ENCODE peak calls at places on chromosomes 1 and 21, in six cellular contexts. E is uterus, W is kidney, D is activated B cell treated with CpG ODN at 0.5 μM for 24 hours, F is esophagus squamous epithelium, J is endothelial cell. N is an unnamed sample.

GRCh38 chr21:45374826-45375455 is 30.0 kb upstream of the COL18A1 start:
- DNase-seq in J (no peak), D (no peak), W (peak), F (no peak), E (peak), N (no peak)

GRCh38 chr1:24896176-24896575 is 33.9 kb downstream of the RUNX3 start:
- DNase-seq in J (no peak), W (no peak), F (no peak), E (no peak), D (no peak), N (no peak)

GRCh38 chr21:25283720-25284119 is 323.6 kb downstream of the MRPL39 start:
- DNase-seq in F (no peak), J (peak), D (no peak), W (no peak), E (no peak), N (no peak)

GRCh38 chr21:42850866-42851391 is 28.4 kb downstream of the WDR4 start:
- DNase-seq in D (peak), F (no peak), W (peak), E (no peak), J (peak), N (no peak)

GRCh38 chr1:211697356-211697755 is 21.9 kb upstream of the NEK2 start:
- DNase-seq in W (no peak), F (no peak), E (no peak), J (no peak), D (peak), N (peak)

GRCh38 chr1:63787875-63788274 is 14.1 kb downstream of the ROR1 start:
- DNase-seq in E (no peak), J (no peak), D (no peak), F (no peak), W (no peak), N (no peak)

GRCh38 chr21:30227128-30227527 is 11.2 kb upstream of the CLDN8 start:
- DNase-seq in J (no peak), W (no peak), D (no peak), E (no peak), F (no peak), N (no peak)

GRCh38 chr1:240602189-240602588 is 9.8 kb downstream of the GREM2 start:
- DNase-seq in E (no peak), W (no peak), D (no peak), J (no peak), F (no peak), N (no peak)

GRCh38 chr1:26169669-26170471 is at the start of gene ZNF593:
- DNase-seq in E (peak), J (peak), D (peak), F (peak), W (peak), N (peak)

GRCh38 chr1:24745711-24746582 is 700 bp downstream of the CLIC4 start:
- DNase-seq in D (no peak), F (no peak), W (no peak), J (peak), E (peak), N (no peak)

GRCh38 chr1:10788592-10789006 is 7.8 kb downstream of the CASZ1 start:
- DNase-seq in F (no peak), E (no peak), J (peak), W (no peak), D (no peak), N (no peak)

GRCh38 chr1:194755241-194755953 is 1569.0 kb upstream of the B3GALT2 start:
- DNase-seq in E (no peak), J (no peak), F (no peak), W (no peak), D (no peak), N (no peak)

GRCh38 chr1:59136541-59137335 is 160.2 kb upstream of the FGGY start:
- DNase-seq in W (no peak), J (no peak), D (no peak), F (no peak), E (no peak), N (no peak)

GRCh38 chr1:206608108-206608698 is 4.1 kb downstream of the EIF2D start:
- DNase-seq in W (no peak), D (peak), F (no peak), E (no peak), J (peak), N (no peak)

GRCh38 chr1:202281316-202282016 is 60.3 kb downstream of the UBE2T start:
- DNase-seq in E (no peak), D (no peak), W (no peak), J (no peak), F (no peak), N (no peak)

GRCh38 chr1:183604811-183605210 is 14.6 kb upstream of the NCF2 start:
- DNase-seq in J (no peak), W (no peak), E (no peak), D (no peak), F (no peak), N (no peak)

GRCh38 chr1:160522622-160523345 is at the start of gene SLAMF6:
- DNase-seq in F (no peak), D (peak), J (no peak), W (no peak), E (no peak), N (no peak)

GRCh38 chr21:32136546-32136945 is 142.3 kb downstream of the MIS18A start:
- DNase-seq in W (no peak), E (no peak), F (no peak), D (no peak), J (no peak), N (no peak)

GRCh38 chr1:167881069-167881468 is 32.9 kb downstream of the ADCY10 start:
- DNase-seq in D (no peak), J (no peak), E (no peak), F (no peak), W (no peak), N (no peak)

GRCh38 chr1:221509575-221510360 is 232.1 kb downstream of the DUSP10 start:
- DNase-seq in W (no peak), D (no peak), J (no peak), E (no peak), F (no peak), N (no peak)

GRCh38 chr1:170700842-170701305 is 36.9 kb downstream of the PRRX1 start:
- DNase-seq in W (no peak), D (no peak), J (no peak), E (no peak), F (no peak), N (no peak)

GRCh38 chr21:29215709-29216108 is 83.0 kb upstream of the BACH1 start:
- DNase-seq in E (no peak), F (no peak), J (no peak), W (no peak), D (no peak), N (no peak)

GRCh38 chr1:39405358-39405757 is 86.1 kb upstream of the BMP8A start:
- DNase-seq in D (no peak), F (no peak), J (no peak), E (no peak), W (no peak), N (no peak)

GRCh38 chr1:72101840-72102632 is 180.3 kb downstream of the NEGR1 start:
- DNase-seq in J (no peak), W (no peak), D (no peak), E (no peak), F (no peak), N (no peak)

GRCh38 chr1:64403331-64403730 is 66.6 kb upstream of the CACHD1 start:
- DNase-seq in D (no peak), W (no peak), F (no peak), J (no peak), E (no peak), N (no peak)

GRCh38 chr1:111541721-111542120 is 38.3 kb upstream of the ADORA3 start:
- DNase-seq in D (no peak), E (no peak), F (no peak), W (no peak), J (no peak), N (no peak)

DNA sequence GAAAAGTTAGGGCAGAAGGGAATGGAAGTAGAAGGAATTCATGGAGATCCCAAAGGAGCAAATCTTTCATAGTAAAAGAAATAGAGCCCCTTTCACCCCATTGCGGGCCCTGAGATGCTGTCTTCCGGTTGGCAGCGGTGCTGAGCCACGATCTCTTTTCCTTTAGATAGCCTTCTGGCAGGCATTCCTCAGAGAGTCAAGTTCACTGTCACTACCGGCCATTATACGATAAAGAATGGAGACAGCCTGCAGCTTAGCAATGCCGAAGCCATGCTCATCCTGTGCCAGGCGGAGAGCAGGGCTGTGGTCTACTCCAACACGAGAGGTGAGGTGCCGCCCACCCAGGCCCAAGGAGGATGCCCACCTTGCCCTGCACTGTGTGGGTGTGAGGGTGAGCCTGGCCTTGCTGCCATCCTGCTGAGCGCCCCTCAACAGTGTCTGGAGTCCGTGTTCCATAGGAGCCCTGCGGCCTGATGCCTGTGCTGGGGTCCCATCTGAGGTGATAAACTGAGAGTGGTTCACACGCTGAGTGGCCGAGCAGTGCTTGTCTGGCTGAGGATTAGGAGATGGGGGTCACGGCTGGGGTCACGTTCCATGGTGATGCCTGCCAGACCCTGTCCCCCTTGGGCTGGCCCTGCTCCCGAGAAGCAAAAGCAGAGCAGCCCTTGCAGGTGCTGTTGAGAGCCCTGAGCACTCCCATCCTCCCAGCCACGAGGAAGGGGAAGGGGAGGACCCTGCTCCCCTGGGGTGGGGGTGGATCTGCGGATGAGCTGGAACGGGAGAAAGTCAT is 20.4 kb upstream of the PWP2 start:
- DNase-seq in F (no peak), W (peak), E (no peak), J (no peak), D (no peak), N (no peak)
- TF ChIP-seq CTCF in F (no peak), W (no peak), E (no peak), J (no peak), D (no peak), N (no peak)

GRCh38 chr1:32072622-32073386 is at the start of gene TMEM39B:
- DNase-seq in J (peak), F (peak), E (peak), W (peak), D (peak), N (peak)
- TF ChIP-seq CTCF in J (no peak), F (no peak), E (peak), W (no peak), D (no peak), N (peak)

GRCh38 chr1:219066631-219067349 is 106.9 kb upstream of the LYPLAL1 start:
- DNase-seq in W (no peak), J (no peak), D (no peak), F (no peak), E (no peak), N (no peak)
- TF ChIP-seq CTCF in W (peak), J (peak), D (no peak), F (no peak), E (peak), N (peak)

DNA sequence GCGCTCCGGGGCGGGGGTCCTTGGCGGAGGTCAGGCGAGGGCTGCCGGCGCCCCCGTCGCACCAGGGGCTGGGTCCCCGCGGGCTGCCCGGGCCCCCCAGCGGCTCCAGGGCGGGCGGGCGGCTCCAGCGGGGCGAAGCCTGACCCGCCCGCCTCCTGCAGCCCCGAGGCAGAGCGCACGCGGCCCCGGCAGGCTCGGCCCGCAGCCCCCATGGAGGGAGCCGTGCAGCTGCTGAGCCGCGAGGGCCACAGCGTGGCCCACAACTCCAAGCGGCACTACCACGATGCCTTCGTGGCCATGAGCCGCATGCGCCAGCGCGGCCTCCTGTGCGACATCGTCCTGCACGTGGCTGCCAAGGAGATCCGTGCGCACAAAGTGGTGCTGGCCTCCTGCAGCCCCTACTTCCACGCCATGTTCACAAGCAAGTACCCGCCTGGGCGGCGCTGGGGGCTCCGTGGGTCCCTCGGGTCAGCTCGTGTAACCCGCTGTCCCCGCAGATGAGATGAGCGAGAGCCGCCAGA is 808 bp downstream of the KLHL17 start:
- DNase-seq in J (no peak), E (no peak), F (no peak), W (no peak), D (no peak), N (no peak)
- TF ChIP-seq CTCF in J (no peak), E (no peak), F (no peak), W (no peak), D (no peak), N (no peak)

GRCh38 chr1:20711285-20712209 is 6.3 kb downstream of the KIF17 start:
- DNase-seq in D (no peak), W (no peak), F (no peak), E (no peak), J (no peak), N (no peak)
- TF ChIP-seq CTCF in D (no peak), W (no peak), F (no peak), E (no peak), J (no peak), N (no peak)

GRCh38 chr1:113929750-113930498 is 800 bp downstream of the HIPK1 start:
- DNase-seq in D (peak), F (no peak), E (no peak), W (peak), J (peak), N (no peak)
- TF ChIP-seq CTCF in D (no peak), F (no peak), E (no peak), W (no peak), J (no peak), N (no peak)

DNA sequence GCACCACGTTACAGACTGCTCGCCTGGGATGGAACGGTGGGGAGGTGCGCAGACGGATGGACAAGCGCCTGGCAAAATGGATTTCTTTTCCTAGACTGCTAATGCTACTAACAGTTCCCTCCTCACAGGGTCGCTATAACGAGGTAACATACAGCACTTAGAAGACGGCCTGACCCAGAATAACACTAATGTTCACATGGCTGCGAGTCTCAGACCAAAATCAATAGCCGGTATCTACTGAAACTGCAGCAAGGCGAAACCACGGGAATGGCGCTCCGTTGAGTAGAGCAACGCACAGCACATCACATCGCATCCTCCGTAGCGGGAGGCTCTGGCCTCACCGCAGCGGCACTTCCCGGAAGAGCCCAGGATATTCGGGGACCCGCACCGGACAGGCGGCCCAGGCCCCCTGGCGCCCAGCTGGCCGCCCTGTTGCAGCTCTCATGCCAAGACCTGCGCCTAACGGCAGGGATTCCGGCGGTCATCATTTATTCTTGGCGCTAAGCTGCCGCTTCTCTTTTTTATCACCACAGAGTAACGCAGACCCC is 46.6 kb downstream of the VPS26C start:
- DNase-seq in W (no peak), E (no peak), F (no peak), J (peak), D (no peak), N (no peak)
- TF ChIP-seq CTCF in W (no peak), E (peak), F (no peak), J (no peak), D (no peak), N (no peak)

DNA sequence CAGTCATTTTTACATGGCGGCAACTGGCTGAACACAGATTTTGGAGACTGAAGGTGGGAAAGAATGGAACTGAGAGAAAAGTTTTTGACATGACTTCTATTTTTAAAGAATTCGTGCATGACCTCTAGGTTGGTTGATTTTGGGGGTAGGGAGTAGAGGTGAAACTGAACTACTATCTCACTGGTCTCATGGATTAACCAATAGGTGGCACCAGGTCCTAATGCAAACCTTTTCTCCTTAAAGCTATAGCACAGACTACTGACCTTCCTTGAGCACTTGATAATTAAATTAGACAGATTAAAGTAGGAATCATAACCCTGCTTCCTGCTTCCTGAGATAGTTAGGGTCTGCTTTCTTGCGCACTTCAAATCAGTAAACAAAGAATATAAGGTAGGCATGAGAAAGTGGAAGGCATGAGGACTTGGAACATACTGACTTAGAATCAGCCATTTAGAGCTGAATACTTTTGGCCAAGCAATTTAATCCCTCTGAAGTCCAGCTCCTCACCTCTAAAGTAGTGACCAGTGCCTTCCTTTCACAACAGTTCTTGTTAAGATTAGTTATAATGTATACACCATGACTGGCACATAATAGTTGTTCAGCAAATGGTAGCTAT is 206.0 kb downstream of the CENPF start:
- DNase-seq in F (no peak), D (no peak), J (peak), W (no peak), E (no peak), N (no peak)
- TF ChIP-seq CTCF in F (no peak), D (no peak), J (peak), W (no peak), E (no peak), N (peak)

GRCh38 chr1:209674957-209675566 is at the start of gene G0S2:
- DNase-seq in D (peak), E (peak), J (peak), F (no peak), W (peak), N (no peak)
- TF ChIP-seq CTCF in D (no peak), E (no peak), J (no peak), F (no peak), W (no peak), N (no peak)